ENCODE peak calls at places on chromosomes 7 and 10, in four cellular contexts. J is neural crest cell, Q is skeletal muscle cell, K is endothelial cell. M is an unnamed sample.

GRCh38 chr10:3363316-3364070 is 190.9 kb upstream of the PITRM1 start:
- DNase-seq in J (no peak), Q (no peak), K (no peak), M (no peak)

GRCh38 chr7:147547252-147547897 is 1043.2 kb upstream of the C7orf33 start:
- DNase-seq in J (no peak), Q (no peak), K (peak), M (no peak)

GRCh38 chr7:148882668-148883232 is 1.3 kb downstream of the EZH2 start:
- DNase-seq in J (no peak), Q (no peak), K (no peak), M (no peak)

GRCh38 chr7:85564861-85565630 is 378.2 kb upstream of the SEMA3D start:
- DNase-seq in J (no peak), Q (no peak), K (no peak), M (no peak)

GRCh38 chr7:157771-158251 is 34.6 kb upstream of the FAM20C start:
- DNase-seq in J (no peak), Q (no peak), K (no peak), M (no peak)

GRCh38 chr7:18225067-18225466 is 197.4 kb upstream of the PRPS1L1 start:
- DNase-seq in J (no peak), Q (no peak), K (no peak), M (no peak)

GRCh38 chr7:28054531-28055160 is 125.9 kb downstream of the JAZF1 start:
- DNase-seq in J (no peak), Q (no peak), K (no peak), M (no peak)

GRCh38 chr7:111763221-111763791 is 201.0 kb upstream of the IMMP2L start:
- DNase-seq in J (no peak), Q (no peak), K (peak), M (no peak)

GRCh38 chr7:22858274-22858639 is 35.6 kb upstream of the TOMM7 start:
- DNase-seq in J (no peak), Q (no peak), K (no peak), M (no peak)

GRCh38 chr7:44980393-44981034 is 1.7 kb upstream of the MYO1G start:
- DNase-seq in J (no peak), Q (no peak), K (no peak), M (peak)

GRCh38 chr10:130858626-130859025 is 452.9 kb downstream of the TCERG1L start:
- DNase-seq in J (no peak), Q (no peak), K (no peak), M (no peak)

GRCh38 chr7:30968747-30969603 is 5.2 kb downstream of the GHRHR start:
- DNase-seq in J (no peak), Q (no peak), K (no peak), M (no peak)

GRCh38 chr10:47243356-47243755 is 56.6 kb upstream of the GDF10 start:
- DNase-seq in J (no peak), Q (no peak), K (no peak), M (no peak)

GRCh38 chr10:52314822-52315552 is 906 bp downstream of the DKK1 start:
- DNase-seq in J (no peak), Q (no peak), K (peak), M (no peak)

GRCh38 chr10:11012880-11013279 is 4.8 kb upstream of the CELF2 start:
- DNase-seq in J (no peak), Q (peak), K (no peak), M (no peak)

GRCh38 chr10:75525067-75525466 is 93.6 kb downstream of the LRMDA start:
- DNase-seq in J (no peak), Q (no peak), K (no peak), M (no peak)

GRCh38 chr10:101897633-101898032 is 54.0 kb upstream of the KCNIP2 start:
- DNase-seq in J (no peak), Q (peak), K (no peak), M (no peak)

GRCh38 chr7:113922049-113922448 is 3.2 kb upstream of the PPP1R3A start:
- DNase-seq in J (no peak), Q (no peak), K (no peak), M (no peak)

GRCh38 chr10:71975891-71976725 is 11.9 kb downstream of the CHST3 start:
- DNase-seq in J (no peak), Q (no peak), K (no peak), M (no peak)

GRCh38 chr10:110657968-110658691 is 14.0 kb downstream of the RBM20 start:
- DNase-seq in J (no peak), Q (no peak), K (no peak), M (no peak)

GRCh38 chr10:98528166-98528784 is 81.5 kb upstream of the HPS1 start:
- DNase-seq in J (no peak), Q (no peak), K (peak), M (no peak)

GRCh38 chr10:49318751-49319150 is 19.8 kb downstream of the C10orf71 start:
- DNase-seq in J (no peak), Q (no peak), K (no peak), M (no peak)

GRCh38 chr7:77331938-77332695 is 84.0 kb downstream of the GSAP start:
- DNase-seq in J (peak), Q (peak), K (peak), M (no peak)

GRCh38 chr10:31620236-31621151 is 301.5 kb downstream of the ZEB1 start:
- DNase-seq in J (no peak), Q (peak), K (peak), M (no peak)

GRCh38 chr7:1843921-1844335 is 173.9 kb downstream of the ELFN1 start:
- DNase-seq in J (no peak), Q (no peak), K (no peak), M (no peak)

M was measured in effector CD8-positive, alpha-beta T cell.